ENCODE peak calls at places on chromosome 11, in eight cellular contexts. B, O, W, V, X, Y, M and E are unnamed samples.

GRCh38 chr11:6611092-6612007 is 666 bp downstream of the TAF10 start:
- DNase-seq in B (no peak), O (no peak), W (peak), V (no peak), X (no peak), Y (no peak), M (peak), E (no peak)

GRCh38 chr11:3077174-3077839 is 20.1 kb upstream of the CARS1 start:
- DNase-seq in B (no peak), O (no peak), W (no peak), V (no peak), X (no peak), Y (no peak), M (no peak), E (no peak)

GRCh38 chr11:125457814-125458343 is 38.2 kb downstream of the FEZ1 start:
- DNase-seq in B (no peak), O (peak), W (peak), V (no peak), X (peak), Y (peak), M (peak), E (peak)

GRCh38 chr11:1035577-1036283 is 788 bp downstream of the MUC6 start:
- DNase-seq in B (no peak), O (no peak), W (no peak), V (no peak), X (no peak), Y (no peak), M (no peak), E (no peak)

GRCh38 chr11:70582886-70583641 is 184.7 kb downstream of the CTTN start:
- DNase-seq in B (no peak), O (no peak), W (no peak), V (no peak), X (no peak), Y (no peak), M (no peak), E (no peak)

GRCh38 chr11:32131321-32131720 is 40.4 kb downstream of the RCN1 start:
- DNase-seq in B (no peak), O (no peak), W (peak), V (no peak), X (no peak), Y (no peak), M (no peak), E (no peak)

GRCh38 chr11:30310623-30311022 is 12.3 kb upstream of the ARL14EP start:
- DNase-seq in B (no peak), O (no peak), W (no peak), V (no peak), X (no peak), Y (no peak), M (no peak), E (no peak)

GRCh38 chr11:65489061-65489705 is 9.7 kb upstream of the MALAT1 start:
- DNase-seq in B (no peak), O (peak), W (peak), V (no peak), X (peak), Y (peak), M (peak), E (no peak)

GRCh38 chr11:82858556-82859091 is 41.6 kb downstream of the PRCP start:
- DNase-seq in B (no peak), O (no peak), W (peak), V (no peak), X (peak), Y (no peak), M (peak), E (peak)

GRCh38 chr11:47861762-47862161 is 13.6 kb upstream of the NUP160 start:
- DNase-seq in B (no peak), O (no peak), W (peak), V (no peak), X (peak), Y (peak), M (peak), E (no peak)

GRCh38 chr11:92384316-92384715 is 159.7 kb downstream of the FAT3 start:
- DNase-seq in B (no peak), O (no peak), W (peak), V (no peak), X (peak), Y (no peak), M (no peak), E (no peak)

GRCh38 chr11:134633276-134633675 is 221.2 kb upstream of the B3GAT1 start:
- DNase-seq in B (no peak), O (no peak), W (no peak), V (no peak), X (no peak), Y (no peak), M (no peak), E (no peak)

GRCh38 chr11:108786281-108786990 is 121.6 kb downstream of the DDX10 start:
- DNase-seq in B (no peak), O (no peak), W (no peak), V (no peak), X (no peak), Y (no peak), M (no peak), E (no peak)

GRCh38 chr11:102546923-102547471 is 16.4 kb upstream of the MMP7 start:
- DNase-seq in B (no peak), O (no peak), W (no peak), V (no peak), X (no peak), Y (no peak), M (no peak), E (no peak)

GRCh38 chr11:114774599-114775365 is 96.5 kb downstream of the NXPE2 start:
- DNase-seq in B (peak), O (peak), W (peak), V (no peak), X (no peak), Y (no peak), M (peak), E (no peak)

GRCh38 chr11:68965901-68966868 is 14.6 kb downstream of the MRGPRD start:
- DNase-seq in B (no peak), O (no peak), W (no peak), V (no peak), X (no peak), Y (no peak), M (no peak), E (no peak)

GRCh38 chr11:20360650-20361049 is 2.9 kb upstream of the HTATIP2 start:
- DNase-seq in B (no peak), O (no peak), W (peak), V (peak), X (no peak), Y (no peak), M (no peak), E (peak)

GRCh38 chr11:44556735-44557409 is 8.6 kb upstream of the CD82 start:
- DNase-seq in B (peak), O (peak), W (peak), V (peak), X (no peak), Y (peak), M (peak), E (peak)

GRCh38 chr11:63961608-63962412 is 12.6 kb upstream of the COX8A start:
- DNase-seq in B (peak), O (no peak), W (no peak), V (peak), X (no peak), Y (no peak), M (peak), E (peak)

GRCh38 chr11:115721309-115722007 is 217.2 kb upstream of the CADM1 start:
- DNase-seq in B (no peak), O (no peak), W (no peak), V (no peak), X (no peak), Y (no peak), M (no peak), E (no peak)

GRCh38 chr11:106098893-106099553 is 21.6 kb downstream of the AASDHPPT start:
- DNase-seq in B (no peak), O (no peak), W (no peak), V (no peak), X (no peak), Y (no peak), M (no peak), E (no peak)

GRCh38 chr11:71176812-71177211 is 75.6 kb downstream of the SHANK2 start:
- DNase-seq in B (no peak), O (no peak), W (no peak), V (no peak), X (no peak), Y (no peak), M (no peak), E (no peak)

GRCh38 chr11:92707665-92708064 is 261.8 kb upstream of the MTNR1B start:
- DNase-seq in B (no peak), O (no peak), W (peak), V (no peak), X (no peak), Y (no peak), M (no peak), E (no peak)

GRCh38 chr11:1864831-1865665 is 12.2 kb downstream of the LSP1 start:
- DNase-seq in B (no peak), O (no peak), W (no peak), V (no peak), X (no peak), Y (no peak), M (no peak), E (no peak)